ENCODE peak calls at places on chromosomes 4 and X, in eight cellular contexts. X, I, V, C, S, U, H and Y are unnamed samples.
A peak's percentile ranks its signal among the peaks of the same experiment; 100 is the strongest.

GRCh38 chr4:151573474-151573873 is 164.5 kb downstream of the FHIP1A start:
- DNase-seq in V (no peak), S (no peak), X (no peak), H (no peak), U (no peak), C (no peak), I (no peak), Y (no peak)

GRCh38 chrX:39725928-39726619 is 371.7 kb downstream of the BCOR start:
- DNase-seq in V (peak; percentile 45), I (no peak), H (peak; percentile 27), X (no peak), C (no peak), U (no peak), S (no peak), Y (no peak)

GRCh38 chrX:23578079-23578478 is 89.2 kb upstream of the PRDX4 start:
- DNase-seq in X (no peak), S (no peak), V (no peak), U (no peak), H (no peak), I (no peak), C (no peak), Y (no peak)

GRCh38 chr4:25367004-25367621 is 9.9 kb upstream of the ANAPC4 start:
- DNase-seq in U (peak; percentile 60), S (no peak), V (no peak), I (no peak), H (peak; percentile 36), C (no peak), X (no peak), Y (peak; percentile 31)

GRCh38 chrX:115226929-115227328 is 7.0 kb downstream of the LRCH2 start:
- DNase-seq in H (no peak), I (no peak), S (no peak), V (no peak), C (peak; percentile 25), U (peak; percentile 40), X (no peak), Y (no peak)

GRCh38 chrX:108033890-108034289 is 11.0 kb upstream of the VSIG1 start:
- DNase-seq in V (no peak), S (no peak), I (no peak), X (no peak), C (no peak), H (no peak), U (no peak), Y (no peak)

GRCh38 chr4:25633541-25633940 is 22.1 kb upstream of the SLC34A2 start:
- DNase-seq in X (no peak), I (no peak), U (no peak), V (no peak), S (no peak), H (no peak), C (no peak), Y (no peak)

GRCh38 chrX:79630033-79631009 is 263.2 kb upstream of the ITM2A start:
- DNase-seq in X (no peak), S (no peak), C (no peak), U (no peak), H (no peak), I (no peak), V (no peak), Y (no peak)

GRCh38 chrX:123080065-123080464 is 104.0 kb upstream of the GRIA3 start:
- DNase-seq in C (no peak), V (no peak), X (no peak), H (no peak), U (no peak), S (no peak), I (no peak), Y (no peak)

GRCh38 chr4:139921551-139922184 is 232.3 kb downstream of the MAML3 start:
- DNase-seq in H (no peak), C (peak; percentile 26), I (no peak), S (no peak), U (no peak), V (no peak), X (no peak), Y (no peak)

GRCh38 chrX:71366674-71367256 is 608 bp downstream of the TAF1 start:
- DNase-seq in I (no peak), H (peak; percentile 8), X (no peak), U (peak; percentile 13), S (peak; percentile 25), C (peak; percentile 18), V (no peak), Y (no peak)

GRCh38 chrX:123203772-123204171 is 19.7 kb downstream of the GRIA3 start:
- DNase-seq in C (no peak), X (no peak), S (no peak), H (no peak), I (no peak), V (no peak), U (no peak), Y (no peak)

GRCh38 chr4:112514449-112515277 is 1.3 kb downstream of the NEUROG2 start:
- DNase-seq in U (no peak), X (no peak), I (no peak), C (no peak), S (no peak), H (no peak), V (no peak), Y (peak; percentile 65)